ENCODE peak calls at places on chromosomes 1 and 21, in ten cellular contexts. X is A549; J is stimulated activated CD4-positive, alpha-beta T cell treated with anti-CD3 and anti-CD28 coated beads, Interleukin-1b, Interleukin-23, amount 100 ng/mL, for 48 hours; W is T follicular helper cell; R is T-helper 22 cell; Q is NCI-H2107; K is substantia nigra; Z is Right ventricle myocardium inferior; E is breast epithelium; U is stimulated activated CD8-positive, alpha-beta memory T cell treated with anti-CD3 and anti-CD28 coated beads, Interleukin-7, amount 100 ng/mL, for 48 hours. P is an unnamed sample.
A peak's percentile ranks its signal among the peaks of the same experiment; 100 is the strongest.

GRCh38 chr1:157920748-157921147 is 72.7 kb upstream of the KIRREL1 start:
- DNase-seq in Q (no peak), W (no peak), E (no peak), R (no peak), Z (no peak), K (no peak), J (no peak), U (no peak), X (no peak), P (no peak)

GRCh38 chr1:34774967-34775366 is 6.0 kb upstream of the GJB3 start:
- DNase-seq in Q (no peak), J (no peak), E (no peak), U (no peak), X (no peak), Z (no peak), W (no peak), K (no peak), R (no peak), P (no peak)

GRCh38 chr1:5730272-5731109 is 261.7 kb downstream of the NPHP4 start:
- DNase-seq in W (no peak), R (no peak), J (no peak), Q (no peak), K (no peak), U (no peak), X (no peak), Z (no peak), E (peak; percentile 38), P (no peak)

GRCh38 chr1:172946814-172947507 is 103.8 kb downstream of the TNFSF18 start:
- DNase-seq in R (no peak), E (no peak), Z (no peak), Q (no peak), W (no peak), J (no peak), K (no peak), U (no peak), X (peak; percentile 31), P (no peak)

GRCh38 chr21:45539796-45540600 is 2.2 kb downstream of the SLC19A1 start:
- DNase-seq in J (no peak), R (no peak), U (no peak), Q (no peak), E (peak; percentile 51), K (no peak), W (no peak), X (no peak), Z (peak; percentile 31), P (no peak)

GRCh38 chr21:37357691-37358090 is 8.9 kb upstream of the DYRK1A start:
- DNase-seq in J (no peak), Q (no peak), W (no peak), Z (no peak), E (no peak), U (no peak), X (no peak), R (no peak), K (no peak), P (no peak)

GRCh38 chr1:154206212-154206611 is at the start of gene CFAP141:
- DNase-seq in J (peak; percentile 12), W (no peak), X (peak; percentile 39), E (no peak), U (no peak), K (no peak), R (no peak), Z (no peak), Q (no peak), P (no peak)

GRCh38 chr1:201399352-201400126 is 415 bp upstream of the LAD1 start:
- DNase-seq in X (no peak), Z (no peak), J (no peak), U (no peak), E (no peak), R (no peak), Q (peak; percentile 63), W (no peak), K (no peak), P (peak; percentile 35)

GRCh38 chr1:76939107-76939816 is 72.0 kb downstream of the ST6GALNAC5 start:
- DNase-seq in E (no peak), W (no peak), R (no peak), K (no peak), Q (no peak), U (no peak), X (no peak), Z (no peak), J (no peak), P (no peak)

GRCh38 chr1:222021124-222021523 is 279.2 kb upstream of the DUSP10 start:
- DNase-seq in U (no peak), J (no peak), X (no peak), R (no peak), W (no peak), Q (no peak), E (no peak), Z (no peak), K (no peak), P (no peak)